ENCODE peak calls at places on chromosomes 12 and 14, in eight cellular contexts. One of them, this sample, is unnamed.

GRCh38 chr12:51188359-51189051 is 15.6 kb upstream of the TFCP2 start:
- DNase-seq in bronchial epithelial cell: no peak
- DNase-seq in psoas muscle: no peak
- DNase-seq in naive thymus-derived CD4-positive, alpha-beta T cell: no peak
- DNase-seq in pancreas: no peak
- DNase-seq in H1: no peak
- DNase-seq in adipocyte: no peak
- DNase-seq in kidney epithelial cell: no peak
- DNase-seq in this sample: peak; percentile 28

GRCh38 chr12:89319606-89320005 is 32.7 kb downstream of the DUSP6 start:
- DNase-seq in psoas muscle: no peak
- DNase-seq in adipocyte: no peak
- DNase-seq in H1: no peak
- DNase-seq in kidney epithelial cell: no peak
- DNase-seq in pancreas: no peak
- DNase-seq in bronchial epithelial cell: no peak
- DNase-seq in naive thymus-derived CD4-positive, alpha-beta T cell: no peak
- DNase-seq in this sample: no peak

GRCh38 chr12:46354111-46354798 is 18.3 kb downstream of the SLC38A2 start:
- DNase-seq in H1: no peak
- DNase-seq in pancreas: no peak
- DNase-seq in bronchial epithelial cell: no peak
- DNase-seq in naive thymus-derived CD4-positive, alpha-beta T cell: no peak
- DNase-seq in adipocyte: no peak
- DNase-seq in psoas muscle: no peak
- DNase-seq in kidney epithelial cell: no peak
- DNase-seq in this sample: no peak

GRCh38 chr12:102757154-102757873 is 159.7 kb downstream of the PAH start:
- DNase-seq in psoas muscle: peak; percentile 61
- DNase-seq in adipocyte: peak; percentile 24
- DNase-seq in naive thymus-derived CD4-positive, alpha-beta T cell: no peak
- DNase-seq in H1: no peak
- DNase-seq in kidney epithelial cell: no peak
- DNase-seq in pancreas: no peak
- DNase-seq in bronchial epithelial cell: no peak
- DNase-seq in this sample: no peak

GRCh38 chr12:124655317-124656213 is 88.2 kb upstream of the NCOR2 start:
- DNase-seq in H1: peak; percentile 49
- DNase-seq in bronchial epithelial cell: peak; percentile 20
- DNase-seq in psoas muscle: peak; percentile 80
- DNase-seq in pancreas: peak; percentile 33
- DNase-seq in naive thymus-derived CD4-positive, alpha-beta T cell: no peak
- DNase-seq in adipocyte: peak; percentile 90
- DNase-seq in kidney epithelial cell: no peak
- DNase-seq in this sample: peak; percentile 89

GRCh38 chr14:90087433-90087832 is 25.6 kb downstream of the KCNK13 start:
- DNase-seq in bronchial epithelial cell: peak; percentile 63
- DNase-seq in naive thymus-derived CD4-positive, alpha-beta T cell: no peak
- DNase-seq in pancreas: no peak
- DNase-seq in kidney epithelial cell: no peak
- DNase-seq in H1: no peak
- DNase-seq in psoas muscle: peak; percentile 30
- DNase-seq in adipocyte: peak; percentile 56
- DNase-seq in this sample: no peak

GRCh38 chr12:5808956-5809355 is 136.1 kb downstream of the ANO2 start:
- DNase-seq in pancreas: no peak
- DNase-seq in adipocyte: peak; percentile 66
- DNase-seq in naive thymus-derived CD4-positive, alpha-beta T cell: no peak
- DNase-seq in psoas muscle: no peak
- DNase-seq in bronchial epithelial cell: no peak
- DNase-seq in kidney epithelial cell: peak; percentile 95
- DNase-seq in H1: no peak
- DNase-seq in this sample: no peak

GRCh38 chr12:3128498-3129293 is 51.5 kb downstream of the TSPAN9 start:
- DNase-seq in naive thymus-derived CD4-positive, alpha-beta T cell: no peak
- DNase-seq in kidney epithelial cell: no peak
- DNase-seq in adipocyte: no peak
- DNase-seq in H1: no peak
- DNase-seq in psoas muscle: no peak
- DNase-seq in bronchial epithelial cell: no peak
- DNase-seq in pancreas: no peak
- DNase-seq in this sample: no peak

GRCh38 chr12:6539276-6540134 is 5.2 kb downstream of the GAPDH start:
- DNase-seq in adipocyte: peak; percentile 28
- DNase-seq in naive thymus-derived CD4-positive, alpha-beta T cell: no peak
- DNase-seq in H1: no peak
- DNase-seq in bronchial epithelial cell: peak; percentile 56
- DNase-seq in kidney epithelial cell: no peak
- DNase-seq in pancreas: no peak
- DNase-seq in psoas muscle: no peak
- DNase-seq in this sample: peak; percentile 62

GRCh38 chr12:54460317-54460935 is 13.0 kb downstream of the GTSF1 start:
- DNase-seq in adipocyte: no peak
- DNase-seq in psoas muscle: no peak
- DNase-seq in bronchial epithelial cell: no peak
- DNase-seq in pancreas: no peak
- DNase-seq in H1: no peak
- DNase-seq in naive thymus-derived CD4-positive, alpha-beta T cell: no peak
- DNase-seq in kidney epithelial cell: no peak
- DNase-seq in this sample: no peak

GRCh38 chr14:32468955-32469354 is 139.9 kb downstream of the AKAP6 start:
- DNase-seq in naive thymus-derived CD4-positive, alpha-beta T cell: no peak
- DNase-seq in H1: no peak
- DNase-seq in adipocyte: peak; percentile 91
- DNase-seq in bronchial epithelial cell: peak; percentile 91
- DNase-seq in psoas muscle: no peak
- DNase-seq in kidney epithelial cell: peak; percentile 45
- DNase-seq in pancreas: no peak
- DNase-seq in this sample: no peak

GRCh38 chr12:69900720-69901131 is 75.7 kb downstream of the MYRFL start:
- DNase-seq in naive thymus-derived CD4-positive, alpha-beta T cell: peak; percentile 58
- DNase-seq in kidney epithelial cell: peak; percentile 39
- DNase-seq in H1: no peak
- DNase-seq in adipocyte: peak; percentile 96
- DNase-seq in psoas muscle: peak; percentile 65
- DNase-seq in bronchial epithelial cell: peak; percentile 64
- DNase-seq in pancreas: peak; percentile 79
- DNase-seq in this sample: peak; percentile 32

GRCh38 chr12:123398177-123398916 is 14.4 kb downstream of the KMT5A start:
- DNase-seq in adipocyte: no peak
- DNase-seq in bronchial epithelial cell: no peak
- DNase-seq in psoas muscle: peak; percentile 29
- DNase-seq in naive thymus-derived CD4-positive, alpha-beta T cell: no peak
- DNase-seq in pancreas: no peak
- DNase-seq in kidney epithelial cell: no peak
- DNase-seq in H1: no peak
- DNase-seq in this sample: peak; percentile 32

GRCh38 chr14:24879661-24880381 is 170.1 kb downstream of the STXBP6 start:
- DNase-seq in psoas muscle: no peak
- DNase-seq in pancreas: no peak
- DNase-seq in adipocyte: no peak
- DNase-seq in naive thymus-derived CD4-positive, alpha-beta T cell: no peak
- DNase-seq in H1: no peak
- DNase-seq in bronchial epithelial cell: no peak
- DNase-seq in kidney epithelial cell: no peak
- DNase-seq in this sample: no peak

GRCh38 chr12:25387136-25388050 is 136.7 kb upstream of the KRAS start:
- DNase-seq in kidney epithelial cell: peak; percentile 61
- DNase-seq in pancreas: peak; percentile 91
- DNase-seq in naive thymus-derived CD4-positive, alpha-beta T cell: peak; percentile 85
- DNase-seq in bronchial epithelial cell: peak; percentile 81
- DNase-seq in adipocyte: peak; percentile 97
- DNase-seq in H1: no peak
- DNase-seq in psoas muscle: peak; percentile 83
- DNase-seq in this sample: peak; percentile 67
- H3K4me3 ChIP-seq in kidney epithelial cell: peak overlapping the region; percentile 76
- H3K4me3 ChIP-seq in pancreas: peak overlapping the region; percentile 56
- H3K4me3 ChIP-seq in naive thymus-derived CD4-positive, alpha-beta T cell: peak overlapping the region; percentile 97
- H3K4me3 ChIP-seq in bronchial epithelial cell: peak overlapping the region; percentile 79
- H3K4me3 ChIP-seq in adipocyte: peak overlapping the region; percentile 96
- H3K4me3 ChIP-seq in H1: peak overlapping the region; percentile 77
- H3K4me3 ChIP-seq in psoas muscle: peak overlapping the region; percentile 85
- H3K4me3 ChIP-seq in this sample: peak overlapping the region; percentile 83

DNA sequence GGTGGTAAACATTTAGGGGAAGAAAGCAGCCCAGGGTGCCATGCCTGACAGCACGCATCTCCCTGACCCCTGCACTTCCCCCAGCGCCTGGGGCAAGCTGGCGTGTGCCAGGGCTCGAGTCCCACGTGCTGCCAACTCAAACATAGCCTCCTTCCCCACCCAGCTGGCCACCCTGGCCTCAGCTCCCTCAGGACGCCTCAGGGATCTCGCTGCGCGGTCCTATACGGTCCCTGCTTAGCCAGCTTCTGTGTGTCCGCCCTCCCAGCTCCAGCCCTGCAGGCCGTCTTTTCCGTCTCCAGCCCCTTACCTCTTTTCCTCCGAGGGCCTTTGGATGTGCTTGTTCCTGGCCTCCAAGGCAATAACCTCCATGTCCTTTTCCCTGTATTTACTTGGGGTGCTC is 71.0 kb downstream of the TESC start:
- DNase-seq in adipocyte: no peak
- DNase-seq in bronchial epithelial cell: no peak
- DNase-seq in naive thymus-derived CD4-positive, alpha-beta T cell: no peak
- DNase-seq in pancreas: peak; percentile 21
- DNase-seq in kidney epithelial cell: no peak
- DNase-seq in H1: no peak
- DNase-seq in psoas muscle: no peak
- DNase-seq in this sample: no peak
- H3K36me3 ChIP-seq in adipocyte: peaks cover 72% of the 10 kb centered on the region
- H3K36me3 ChIP-seq in bronchial epithelial cell: peaks cover 12% of the 10 kb centered on the region
- H3K36me3 ChIP-seq in naive thymus-derived CD4-positive, alpha-beta T cell: peaks cover 4% of the 10 kb centered on the region
- H3K36me3 ChIP-seq in pancreas: peaks cover 24% of the 10 kb centered on the region
- H3K36me3 ChIP-seq in kidney epithelial cell: peaks cover 2% of the 10 kb centered on the region
- H3K36me3 ChIP-seq in H1: peaks cover 13% of the 10 kb centered on the region
- H3K36me3 ChIP-seq in psoas muscle: peaks cover 2% of the 10 kb centered on the region
- H3K36me3 ChIP-seq in this sample: peaks cover 9% of the 10 kb centered on the region

GRCh38 chr14:105123981-105124836 is 44.4 kb downstream of the JAG2 start:
- DNase-seq in bronchial epithelial cell: no peak
- DNase-seq in pancreas: no peak
- DNase-seq in kidney epithelial cell: no peak
- DNase-seq in naive thymus-derived CD4-positive, alpha-beta T cell: no peak
- DNase-seq in H1: no peak
- DNase-seq in adipocyte: peak; percentile 4
- DNase-seq in psoas muscle: no peak
- DNase-seq in this sample: no peak
- H3K27me3 ChIP-seq in bronchial epithelial cell: peaks cover 4% of the 10 kb centered on the region
- H3K27me3 ChIP-seq in pancreas: no peaks in the 10 kb centered on the region
- H3K27me3 ChIP-seq in kidney epithelial cell: peaks cover 19% of the 10 kb centered on the region
- H3K27me3 ChIP-seq in naive thymus-derived CD4-positive, alpha-beta T cell: no peaks in the 10 kb centered on the region
- H3K27me3 ChIP-seq in H1: no peaks in the 10 kb centered on the region
- H3K27me3 ChIP-seq in adipocyte: peaks cover 85% of the 10 kb centered on the region
- H3K27me3 ChIP-seq in psoas muscle: peaks cover 7% of the 10 kb centered on the region
- H3K27me3 ChIP-seq in this sample: no peaks in the 10 kb centered on the region

GRCh38 chr12:10363665-10363921 is 26.2 kb downstream of the KLRK1 start:
- DNase-seq in psoas muscle: no peak
- DNase-seq in adipocyte: no peak
- DNase-seq in kidney epithelial cell: no peak
- DNase-seq in pancreas: no peak
- DNase-seq in bronchial epithelial cell: no peak
- DNase-seq in H1: no peak
- DNase-seq in naive thymus-derived CD4-positive, alpha-beta T cell: no peak
- DNase-seq in this sample: no peak
- H3K4me3 ChIP-seq in psoas muscle: peak overlapping the region; percentile 78
- H3K4me3 ChIP-seq in adipocyte: peak overlapping the region; percentile 88
- H3K4me3 ChIP-seq in kidney epithelial cell: peak overlapping the region; percentile 51
- H3K4me3 ChIP-seq in pancreas: peak overlapping the region; percentile 39
- H3K4me3 ChIP-seq in bronchial epithelial cell: peak overlapping the region; percentile 42
- H3K4me3 ChIP-seq in H1: peak overlapping the region; percentile 63
- H3K4me3 ChIP-seq in naive thymus-derived CD4-positive, alpha-beta T cell: no peak overlapping the region
- H3K4me3 ChIP-seq in this sample: no peak overlapping the region

DNA sequence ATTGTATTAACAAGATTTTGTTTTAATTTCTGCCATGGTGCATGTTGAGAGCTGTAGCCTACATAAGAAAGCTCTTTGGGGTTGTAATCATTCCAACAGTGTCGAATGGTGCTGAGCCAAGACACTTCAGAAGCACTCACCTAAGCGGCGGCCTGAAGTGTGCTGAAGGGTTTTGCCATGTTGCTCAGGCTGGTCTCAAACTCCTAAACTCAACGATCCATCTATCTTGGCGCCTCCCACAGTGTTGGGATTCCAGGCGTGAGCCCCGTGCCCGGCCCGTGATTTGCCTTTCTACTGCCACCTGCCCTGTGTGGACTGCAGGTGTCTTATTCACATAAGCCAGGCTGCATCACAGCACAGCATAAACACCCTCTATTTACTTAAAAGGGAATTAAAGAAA is 48.9 kb downstream of the AMN start:
- DNase-seq in pancreas: no peak
- DNase-seq in bronchial epithelial cell: no peak
- DNase-seq in naive thymus-derived CD4-positive, alpha-beta T cell: no peak
- DNase-seq in psoas muscle: no peak
- DNase-seq in adipocyte: no peak
- DNase-seq in kidney epithelial cell: no peak
- DNase-seq in H1: no peak
- DNase-seq in this sample: no peak
- H3K36me3 ChIP-seq in pancreas: peaks cover 88% of the 10 kb centered on the region
- H3K36me3 ChIP-seq in bronchial epithelial cell: peaks cover 45% of the 10 kb centered on the region
- H3K36me3 ChIP-seq in naive thymus-derived CD4-positive, alpha-beta T cell: no peaks in the 10 kb centered on the region
- H3K36me3 ChIP-seq in psoas muscle: peaks cover 10% of the 10 kb centered on the region
- H3K36me3 ChIP-seq in adipocyte: peaks cover 95% of the 10 kb centered on the region
- H3K36me3 ChIP-seq in kidney epithelial cell: peaks cover 2% of the 10 kb centered on the region
- H3K36me3 ChIP-seq in H1: peaks cover 64% of the 10 kb centered on the region
- H3K36me3 ChIP-seq in this sample: peaks cover 36% of the 10 kb centered on the region

GRCh38 chr12:49347307-49348237 is 884 bp downstream of the DNAJC22 start:
- DNase-seq in H1: no peak
- DNase-seq in bronchial epithelial cell: peak; percentile 15
- DNase-seq in psoas muscle: peak; percentile 73
- DNase-seq in kidney epithelial cell: no peak
- DNase-seq in adipocyte: peak; percentile 86
- DNase-seq in naive thymus-derived CD4-positive, alpha-beta T cell: peak; percentile 80
- DNase-seq in pancreas: peak; percentile 94
- DNase-seq in this sample: peak; percentile 99

GRCh38 chr12:49348781-49349180 is 2.1 kb downstream of the DNAJC22 start:
- DNase-seq in bronchial epithelial cell: no peak
- DNase-seq in naive thymus-derived CD4-positive, alpha-beta T cell: no peak
- DNase-seq in kidney epithelial cell: no peak
- DNase-seq in pancreas: no peak
- DNase-seq in psoas muscle: no peak
- DNase-seq in adipocyte: no peak
- DNase-seq in H1: no peak
- DNase-seq in this sample: no peak

GRCh38 chr12:49346659-49347306 is at the start of gene DNAJC22:
- DNase-seq in H1: no peak
- DNase-seq in naive thymus-derived CD4-positive, alpha-beta T cell: no peak
- DNase-seq in pancreas: peak; percentile 34
- DNase-seq in kidney epithelial cell: no peak
- DNase-seq in bronchial epithelial cell: peak; percentile 14
- DNase-seq in psoas muscle: no peak
- DNase-seq in adipocyte: peak; percentile 36
- DNase-seq in this sample: peak; percentile 85

GRCh38 chr12:49352351-49352750 is 5.7 kb downstream of the DNAJC22 start:
- DNase-seq in H1: no peak
- DNase-seq in psoas muscle: no peak
- DNase-seq in bronchial epithelial cell: no peak
- DNase-seq in naive thymus-derived CD4-positive, alpha-beta T cell: no peak
- DNase-seq in kidney epithelial cell: no peak
- DNase-seq in adipocyte: no peak
- DNase-seq in pancreas: no peak
- DNase-seq in this sample: no peak

GRCh38 chr12:49349266-49349665 is 2.6 kb downstream of the DNAJC22 start:
- DNase-seq in H1: no peak
- DNase-seq in kidney epithelial cell: no peak
- DNase-seq in naive thymus-derived CD4-positive, alpha-beta T cell: no peak
- DNase-seq in psoas muscle: no peak
- DNase-seq in bronchial epithelial cell: no peak
- DNase-seq in pancreas: peak; percentile 12
- DNase-seq in adipocyte: no peak
- DNase-seq in this sample: no peak
- H3K27me3 ChIP-seq in H1: peaks cover 56% of the 10 kb centered on the region
- H3K27me3 ChIP-seq in kidney epithelial cell: peaks cover 23% of the 10 kb centered on the region
- H3K27me3 ChIP-seq in naive thymus-derived CD4-positive, alpha-beta T cell: peaks cover 41% of the 10 kb centered on the region
- H3K27me3 ChIP-seq in psoas muscle: peaks cover 20% of the 10 kb centered on the region
- H3K27me3 ChIP-seq in bronchial epithelial cell: peaks cover 14% of the 10 kb centered on the region
- H3K27me3 ChIP-seq in pancreas: no peaks in the 10 kb centered on the region
- H3K27me3 ChIP-seq in adipocyte: peaks cover 13% of the 10 kb centered on the region
- H3K27me3 ChIP-seq in this sample: peaks cover 55% of the 10 kb centered on the region